ENCODE peak calls at places on chromosomes 16 and 17, in four cellular contexts. One of them, this sample, is unnamed. For H3K9me3, the result is how much of the 10 kb centered on the place peaks cover.

GRCh38 chr16:19169081-19169639 is 1.1 kb downstream of the SYT17 start:
- ATAC-seq in gastrocnemius medialis: no peak
- ATAC-seq in mucosa of descending colon: no peak
- ATAC-seq in PC-3: no peak
- ATAC-seq in this sample: no peak

GRCh38 chr17:65025288-65025687 is 31.3 kb downstream of the GNA13 start:
- ATAC-seq in gastrocnemius medialis: no peak
- ATAC-seq in mucosa of descending colon: no peak
- ATAC-seq in PC-3: peak
- ATAC-seq in this sample: no peak

GRCh38 chr17:69567130-69567529 is 152.6 kb downstream of the MAP2K6 start:
- ATAC-seq in gastrocnemius medialis: no peak
- ATAC-seq in mucosa of descending colon: no peak
- ATAC-seq in PC-3: no peak
- ATAC-seq in this sample: no peak

GRCh38 chr16:782766-783403 is 5.3 kb downstream of the RPUSD1 start:
- ATAC-seq in gastrocnemius medialis: no peak
- ATAC-seq in mucosa of descending colon: no peak
- ATAC-seq in PC-3: peak
- ATAC-seq in this sample: no peak

GRCh38 chr17:73786286-73786743 is 142.1 kb upstream of the SDK2 start:
- ATAC-seq in gastrocnemius medialis: no peak
- ATAC-seq in mucosa of descending colon: peak
- ATAC-seq in PC-3: no peak
- ATAC-seq in this sample: no peak

GRCh38 chr17:15958484-15958854 is 13.5 kb downstream of the ADORA2B start:
- ATAC-seq in gastrocnemius medialis: no peak
- ATAC-seq in mucosa of descending colon: no peak
- ATAC-seq in PC-3: no peak
- ATAC-seq in this sample: no peak

GRCh38 chr17:18379246-18380146 is 1.9 kb downstream of the EVPLL start:
- ATAC-seq in gastrocnemius medialis: no peak
- ATAC-seq in mucosa of descending colon: peak
- ATAC-seq in PC-3: no peak
- ATAC-seq in this sample: no peak

GRCh38 chr16:81680444-81681263 is 98.4 kb upstream of the PLCG2 start:
- ATAC-seq in gastrocnemius medialis: no peak
- ATAC-seq in mucosa of descending colon: peak
- ATAC-seq in PC-3: no peak
- ATAC-seq in this sample: no peak

GRCh38 chr17:46061435-46061834 is 62.4 kb downstream of the STH start:
- ATAC-seq in gastrocnemius medialis: no peak
- ATAC-seq in mucosa of descending colon: peak
- ATAC-seq in PC-3: no peak
- ATAC-seq in this sample: no peak

GRCh38 chr16:4675864-4676786 is 17.2 kb upstream of the NUDT16L1 start:
- ATAC-seq in gastrocnemius medialis: no peak
- ATAC-seq in mucosa of descending colon: peak
- ATAC-seq in PC-3: no peak
- ATAC-seq in this sample: no peak

GRCh38 chr16:87153326-87153725 is 163.9 kb downstream of the C16orf95 start:
- ATAC-seq in gastrocnemius medialis: no peak
- ATAC-seq in mucosa of descending colon: no peak
- ATAC-seq in PC-3: no peak
- ATAC-seq in this sample: no peak

GRCh38 chr16:19196871-19197270 is 28.8 kb downstream of the SYT17 start:
- ATAC-seq in gastrocnemius medialis: no peak
- ATAC-seq in mucosa of descending colon: no peak
- ATAC-seq in PC-3: no peak
- ATAC-seq in this sample: no peak

GRCh38 chr16:22192261-22193133 is 13.6 kb upstream of the EEF2K start:
- ATAC-seq in gastrocnemius medialis: peak
- ATAC-seq in mucosa of descending colon: no peak
- ATAC-seq in PC-3: no peak
- ATAC-seq in this sample: peak

GRCh38 chr16:52404546-52404945 is 142.4 kb downstream of the TOX3 start:
- ATAC-seq in gastrocnemius medialis: no peak
- ATAC-seq in mucosa of descending colon: peak
- ATAC-seq in PC-3: no peak
- ATAC-seq in this sample: no peak

GRCh38 chr17:39014044-39014794 is 47.0 kb upstream of the FBXO47 start:
- ATAC-seq in gastrocnemius medialis: no peak
- ATAC-seq in mucosa of descending colon: no peak
- ATAC-seq in PC-3: no peak
- ATAC-seq in this sample: peak

GRCh38 chr17:75509528-75510258 is 5.6 kb downstream of the CASKIN2 start:
- ATAC-seq in gastrocnemius medialis: peak
- ATAC-seq in mucosa of descending colon: no peak
- ATAC-seq in PC-3: no peak
- ATAC-seq in this sample: peak

GRCh38 chr17:57068222-57068658 is 16.8 kb upstream of the AKAP1 start:
- ATAC-seq in gastrocnemius medialis: no peak
- ATAC-seq in mucosa of descending colon: peak
- ATAC-seq in PC-3: peak
- ATAC-seq in this sample: no peak

GRCh38 chr17:17675925-17676534 is 5.2 kb upstream of the RAI1 start:
- ATAC-seq in gastrocnemius medialis: no peak
- ATAC-seq in mucosa of descending colon: peak
- ATAC-seq in PC-3: peak
- ATAC-seq in this sample: no peak

GRCh38 chr16:68994324-68994723 is 111.1 kb upstream of the HAS3 start:
- ATAC-seq in gastrocnemius medialis: no peak
- ATAC-seq in mucosa of descending colon: peak
- ATAC-seq in PC-3: peak
- ATAC-seq in this sample: no peak

GRCh38 chr17:3755335-3756030 is 31.8 kb downstream of the HASPIN start:
- ATAC-seq in gastrocnemius medialis: no peak
- ATAC-seq in mucosa of descending colon: no peak
- ATAC-seq in PC-3: no peak
- ATAC-seq in this sample: no peak

GRCh38 chr16:58020628-58021521 is 4.7 kb upstream of the MMP15 start:
- ATAC-seq in gastrocnemius medialis: peak
- ATAC-seq in mucosa of descending colon: no peak
- ATAC-seq in PC-3: peak
- ATAC-seq in this sample: no peak

GRCh38 chr17:1422907-1423306 is 22.9 kb upstream of the YWHAE start:
- ATAC-seq in gastrocnemius medialis: peak
- ATAC-seq in mucosa of descending colon: peak
- ATAC-seq in PC-3: peak
- ATAC-seq in this sample: no peak

GRCh38 chr17:58325976-58326468 is 2.6 kb downstream of the TSPOAP1 start:
- ATAC-seq in gastrocnemius medialis: no peak
- ATAC-seq in mucosa of descending colon: no peak
- ATAC-seq in PC-3: no peak
- ATAC-seq in this sample: no peak

GRCh38 chr16:49781401-49781800 is 74.5 kb downstream of the ZNF423 start:
- ATAC-seq in gastrocnemius medialis: no peak
- ATAC-seq in mucosa of descending colon: no peak
- ATAC-seq in PC-3: no peak
- ATAC-seq in this sample: no peak

GRCh38 chr17:14738652-14738988 is 437.7 kb downstream of the HS3ST3B1 start:
- ATAC-seq in gastrocnemius medialis: no peak
- ATAC-seq in mucosa of descending colon: no peak
- ATAC-seq in PC-3: no peak
- ATAC-seq in this sample: no peak

GRCh38 chr17:1162116-1162855 is 17.5 kb downstream of the ABR start:
- ATAC-seq in gastrocnemius medialis: no peak
- ATAC-seq in mucosa of descending colon: peak
- ATAC-seq in PC-3: no peak
- ATAC-seq in this sample: no peak

GRCh38 chr17:72414967-72415853 is 294.4 kb downstream of the SOX9 start:
- ATAC-seq in gastrocnemius medialis: no peak
- ATAC-seq in mucosa of descending colon: no peak
- ATAC-seq in PC-3: no peak
- ATAC-seq in this sample: no peak

GRCh38 chr16:19822534-19822933 is 62.1 kb downstream of the GPRC5B start:
- ATAC-seq in gastrocnemius medialis: no peak
- ATAC-seq in mucosa of descending colon: no peak
- ATAC-seq in PC-3: no peak
- ATAC-seq in this sample: no peak

GRCh38 chr16:12557808-12558207 is 245.9 kb downstream of the CPPED1 start:
- ATAC-seq in gastrocnemius medialis: no peak
- ATAC-seq in mucosa of descending colon: no peak
- ATAC-seq in PC-3: no peak
- ATAC-seq in this sample: no peak

GRCh38 chr17:20999044-20999573 is 43.7 kb downstream of the USP22 start:
- ATAC-seq in gastrocnemius medialis: peak
- ATAC-seq in mucosa of descending colon: no peak
- ATAC-seq in PC-3: no peak
- ATAC-seq in this sample: peak

GRCh38 chr16:89815639-89816348 is 653 bp downstream of the FANCA start:
- ATAC-seq in gastrocnemius medialis: no peak
- ATAC-seq in mucosa of descending colon: peak
- ATAC-seq in PC-3: peak
- ATAC-seq in this sample: peak

GRCh38 chr17:70405492-70406220 is 236.3 kb downstream of the KCNJ2 start:
- ATAC-seq in gastrocnemius medialis: no peak
- ATAC-seq in mucosa of descending colon: peak
- ATAC-seq in PC-3: peak
- ATAC-seq in this sample: no peak

GRCh38 chr16:80403871-80404270 is 136.9 kb upstream of the DYNLRB2 start:
- ATAC-seq in gastrocnemius medialis: no peak
- ATAC-seq in mucosa of descending colon: no peak
- ATAC-seq in PC-3: no peak
- ATAC-seq in this sample: no peak

GRCh38 chr17:50198026-50198669 is 3.3 kb downstream of the COL1A1 start:
- ATAC-seq in gastrocnemius medialis: no peak
- ATAC-seq in mucosa of descending colon: peak
- ATAC-seq in PC-3: peak
- ATAC-seq in this sample: no peak
- H3K4me3 ChIP-seq in gastrocnemius medialis: no peak
- H3K4me3 ChIP-seq in mucosa of descending colon: no peak
- H3K4me3 ChIP-seq in PC-3: peak
- H3K4me3 ChIP-seq in this sample: no peak

DNA sequence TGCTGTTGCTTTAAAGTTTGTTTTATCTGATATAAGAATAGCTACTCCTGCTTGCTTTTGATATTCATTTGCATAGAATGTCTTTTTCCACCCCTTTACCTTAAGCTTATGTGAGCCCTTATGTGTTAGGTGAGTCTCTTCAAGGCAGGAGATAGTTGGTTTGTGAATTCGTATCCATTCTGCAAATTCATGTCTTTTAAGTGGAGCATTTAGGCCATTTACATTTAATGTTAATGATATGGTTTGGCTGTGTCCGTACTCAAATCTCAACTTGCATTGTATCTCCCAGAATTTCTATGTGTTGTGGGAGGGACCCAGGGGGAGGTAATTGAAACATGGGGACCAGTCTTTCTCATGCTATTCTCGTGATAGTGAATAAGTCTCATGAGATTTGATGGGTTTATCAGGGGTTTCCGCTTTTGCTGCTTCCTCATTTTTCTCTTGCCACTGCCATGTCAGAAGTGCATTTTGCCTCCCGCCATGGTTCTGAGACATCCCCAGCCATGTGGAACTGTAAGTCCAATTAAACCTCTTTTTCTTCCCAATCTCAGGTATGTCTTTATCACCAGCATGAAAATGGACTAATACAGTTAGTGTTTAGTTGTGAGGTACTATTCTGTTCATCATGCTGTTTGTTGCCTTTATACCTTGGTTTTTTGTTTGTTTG is 27.2 kb downstream of the ATF7IP2 start:
- ATAC-seq in gastrocnemius medialis: no peak
- ATAC-seq in mucosa of descending colon: no peak
- ATAC-seq in PC-3: no peak
- ATAC-seq in this sample: no peak
- H3K9me3 ChIP-seq in gastrocnemius medialis: under half
- H3K9me3 ChIP-seq in mucosa of descending colon: half or more
- H3K9me3 ChIP-seq in PC-3: under half
- H3K9me3 ChIP-seq in this sample: under half

GRCh38 chr17:82229686-82230626 is 1.1 kb downstream of the SLC16A3 start:
- ATAC-seq in gastrocnemius medialis: no peak
- ATAC-seq in mucosa of descending colon: no peak
- ATAC-seq in PC-3: no peak
- ATAC-seq in this sample: no peak

GRCh38 chr17:82230627-82231311 is 1.9 kb downstream of the SLC16A3 start:
- ATAC-seq in gastrocnemius medialis: peak
- ATAC-seq in mucosa of descending colon: peak
- ATAC-seq in PC-3: peak
- ATAC-seq in this sample: peak

GRCh38 chr17:82227629-82228277 is 1.1 kb upstream of the SLC16A3 start:
- ATAC-seq in gastrocnemius medialis: no peak
- ATAC-seq in mucosa of descending colon: no peak
- ATAC-seq in PC-3: no peak
- ATAC-seq in this sample: no peak

GRCh38 chr17:82228278-82228841 is 482 bp upstream of the SLC16A3 start:
- ATAC-seq in gastrocnemius medialis: no peak
- ATAC-seq in mucosa of descending colon: peak
- ATAC-seq in PC-3: no peak
- ATAC-seq in this sample: peak

GRCh38 chr17:82228842-82229685 is at the start of gene SLC16A3:
- ATAC-seq in gastrocnemius medialis: no peak
- ATAC-seq in mucosa of descending colon: peak
- ATAC-seq in PC-3: peak
- ATAC-seq in this sample: peak
- H3K4me3 ChIP-seq in gastrocnemius medialis: peak
- H3K4me3 ChIP-seq in mucosa of descending colon: peak
- H3K4me3 ChIP-seq in PC-3: peak
- H3K4me3 ChIP-seq in this sample: peak

GRCh38 chr16:35725949-35726348 is 2266.5 kb downstream of the TP53TG3F start:
- ATAC-seq in gastrocnemius medialis: no peak
- ATAC-seq in mucosa of descending colon: no peak
- ATAC-seq in PC-3: no peak
- ATAC-seq in this sample: no peak
- H3K9me3 ChIP-seq in gastrocnemius medialis: under half
- H3K9me3 ChIP-seq in mucosa of descending colon: half or more
- H3K9me3 ChIP-seq in PC-3: under half
- H3K9me3 ChIP-seq in this sample: under half